ENCODE peak calls at places on chromosomes 1 and 21, in six cellular contexts. R, P, G, S, N and X are unnamed samples. For H3K4me1, the result is how much of the 10 kb centered on the place peaks cover.

GRCh38 chr1:229885568-229886495 is 181.2 kb upstream of the GALNT2 start:
- DNase-seq in R (no peak), P (no peak), G (no peak), S (no peak), N (no peak), X (no peak)

GRCh38 chr1:40866408-40866788 is 4.2 kb upstream of the CITED4 start:
- DNase-seq in R (no peak), P (no peak), G (no peak), S (no peak), N (no peak), X (no peak)

GRCh38 chr1:61079898-61080336 is 2.4 kb upstream of the NFIA start:
- DNase-seq in R (peak), P (peak), G (peak), S (peak), N (peak), X (peak)

GRCh38 chr1:22444856-22445255 is 6.8 kb upstream of the ZBTB40 start:
- DNase-seq in R (no peak), P (no peak), G (no peak), S (no peak), N (no peak), X (no peak)

GRCh38 chr1:111937147-111937725 is 52.2 kb downstream of the KCND3 start:
- DNase-seq in R (no peak), P (no peak), G (no peak), S (no peak), N (no peak), X (no peak)

GRCh38 chr1:178382372-178382771 is 114.4 kb downstream of the CLEC20A start:
- DNase-seq in R (no peak), P (no peak), G (no peak), S (no peak), N (no peak), X (no peak)

GRCh38 chr1:182299728-182300581 is 91.6 kb downstream of the GLUL start:
- DNase-seq in R (peak), P (peak), G (peak), S (peak), N (peak), X (peak)

GRCh38 chr1:207430602-207431001 is 23.5 kb upstream of the CR2 start:
- DNase-seq in R (no peak), P (no peak), G (no peak), S (no peak), N (no peak), X (no peak)

GRCh38 chr1:18642278-18643095 is 11.8 kb downstream of the PAX7 start:
- DNase-seq in R (no peak), P (no peak), G (no peak), S (no peak), N (no peak), X (no peak)

GRCh38 chr1:246724725-246725095 is 501 bp downstream of the SCCPDH start:
- DNase-seq in R (no peak), P (no peak), G (no peak), S (no peak), N (no peak), X (no peak)

GRCh38 chr1:7333094-7333493 is 438.0 kb upstream of the VAMP3 start:
- DNase-seq in R (no peak), P (no peak), G (no peak), S (no peak), N (no peak), X (peak)

GRCh38 chr1:59926381-59927243 is at the start of gene CYP2J2:
- DNase-seq in R (peak), P (peak), G (peak), S (peak), N (peak), X (peak)

GRCh38 chr1:31336687-31337467 is 36.0 kb downstream of the FABP3 start:
- DNase-seq in R (no peak), P (no peak), G (no peak), S (no peak), N (no peak), X (no peak)

GRCh38 chr1:107529511-107530149 is 388.8 kb downstream of the NTNG1 start:
- DNase-seq in R (no peak), P (no peak), G (no peak), S (no peak), N (no peak), X (no peak)

GRCh38 chr1:4214826-4215225 is 314.8 kb upstream of the C1orf174 start:
- DNase-seq in R (no peak), P (no peak), G (no peak), S (no peak), N (no peak), X (no peak)

GRCh38 chr1:180116964-180117763 is 37.5 kb upstream of the QSOX1 start:
- DNase-seq in R (no peak), P (no peak), G (peak), S (no peak), N (peak), X (no peak)

GRCh38 chr21:42737969-42738590 is 84.7 kb downstream of the PDE9A start:
- DNase-seq in R (peak), P (no peak), G (peak), S (peak), N (peak), X (no peak)

GRCh38 chr1:245880754-245881403 is 626.2 kb downstream of the SMYD3 start:
- DNase-seq in R (no peak), P (no peak), G (no peak), S (no peak), N (no peak), X (no peak)

GRCh38 chr1:211352985-211353515 is 26.4 kb downstream of the TRAF5 start:
- DNase-seq in R (no peak), P (no peak), G (no peak), S (peak), N (no peak), X (no peak)

GRCh38 chr1:211349730-211350129 is 23.1 kb downstream of the TRAF5 start:
- DNase-seq in R (no peak), P (no peak), G (no peak), S (no peak), N (no peak), X (no peak)

GRCh38 chr1:211353562-211354212 is 27.1 kb downstream of the TRAF5 start:
- DNase-seq in R (no peak), P (no peak), G (no peak), S (no peak), N (no peak), X (no peak)

GRCh38 chr1:211355873-211356272 is 29.2 kb downstream of the TRAF5 start:
- DNase-seq in R (no peak), P (no peak), G (no peak), S (no peak), N (no peak), X (no peak)

DNA sequence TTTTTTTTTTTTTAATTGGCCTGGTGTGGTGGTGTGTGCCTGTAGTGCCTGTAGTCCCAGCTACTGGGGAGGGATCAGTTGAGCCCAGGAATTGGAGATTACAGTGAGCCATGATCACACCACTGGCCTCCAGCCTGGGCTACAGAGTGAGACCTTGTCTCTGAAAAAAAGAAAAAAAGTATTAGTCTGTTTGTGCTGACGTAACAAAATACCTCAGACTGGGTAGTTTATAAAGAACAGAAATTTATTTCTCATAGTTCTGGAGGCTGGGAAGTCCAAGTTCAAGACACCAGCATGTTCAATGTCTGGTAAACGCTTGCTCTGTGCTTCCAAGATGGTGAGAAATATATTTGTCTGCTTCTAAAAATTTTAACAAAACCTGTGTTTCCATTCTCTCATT is 25.8 kb downstream of the TRAF5 start:
- DNase-seq in R (no peak), P (no peak), G (no peak), S (no peak), N (no peak), X (no peak)
- H3K4me1 ChIP-seq in R (under half), P (under half), G (under half), S (under half), N (under half), X (under half)

DNA sequence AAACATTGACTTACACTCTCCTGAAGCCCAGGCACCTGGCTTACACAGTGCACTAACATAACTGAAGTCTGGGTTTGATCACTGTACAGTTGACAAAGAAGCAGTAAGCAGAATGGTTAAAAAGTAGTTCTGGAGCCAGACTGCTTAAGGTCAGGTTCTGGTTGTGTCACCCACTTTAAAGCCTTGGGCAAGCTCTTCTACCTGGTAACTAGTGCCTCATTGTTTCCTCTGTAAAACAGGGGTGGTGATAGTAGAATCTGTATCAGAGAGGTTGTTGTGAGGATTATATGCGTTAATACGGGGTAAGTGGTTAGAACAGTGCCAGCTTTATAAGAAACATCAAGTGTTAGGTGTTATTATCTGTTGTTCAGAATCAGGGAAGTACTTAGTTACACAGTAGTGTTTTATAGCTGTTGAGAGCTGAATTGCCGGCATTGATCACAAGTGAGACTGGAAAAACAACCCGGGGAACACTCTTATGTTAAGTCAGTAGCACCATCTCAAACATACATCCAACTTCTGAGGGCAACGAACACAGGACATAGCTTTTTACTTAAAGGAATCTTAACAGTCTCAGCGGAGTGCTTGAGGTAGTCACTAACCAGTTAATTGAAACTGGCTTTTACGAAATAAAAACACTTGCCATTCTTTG is 3.7 kb downstream of the BACH1 start:
- DNase-seq in R (no peak), P (no peak), G (no peak), S (no peak), N (no peak), X (no peak)
- H3K4me1 ChIP-seq in R (half or more), P (half or more), G (half or more), S (half or more), N (under half), X (half or more)

GRCh38 chr1:35807614-35808375 is at the start of gene AGO4:
- DNase-seq in R (peak), P (peak), G (peak), S (peak), N (peak), X (peak)
- H3K4me1 ChIP-seq in R (under half), P (half or more), G (under half), S (half or more), N (under half), X (under half)

GRCh38 chr1:53314606-53315005 is 13.3 kb downstream of the LRP8 start:
- DNase-seq in R (no peak), P (peak), G (no peak), S (peak), N (no peak), X (no peak)

GRCh38 chr1:53317651-53318539 is 10.0 kb downstream of the LRP8 start:
- DNase-seq in R (no peak), P (peak), G (no peak), S (peak), N (no peak), X (no peak)

GRCh38 chr1:53315456-53316048 is 12.3 kb downstream of the LRP8 start:
- DNase-seq in R (no peak), P (peak), G (no peak), S (peak), N (no peak), X (no peak)

GRCh38 chr1:53316058-53316741 is 11.7 kb downstream of the LRP8 start:
- DNase-seq in R (no peak), P (peak), G (no peak), S (peak), N (no peak), X (no peak)

GRCh38 chr1:53316742-53317650 is 10.9 kb downstream of the LRP8 start:
- DNase-seq in R (no peak), P (peak), G (no peak), S (peak), N (no peak), X (no peak)
- H3K4me1 ChIP-seq in R (under half), P (under half), G (under half), S (under half), N (under half), X (under half)

DNA sequence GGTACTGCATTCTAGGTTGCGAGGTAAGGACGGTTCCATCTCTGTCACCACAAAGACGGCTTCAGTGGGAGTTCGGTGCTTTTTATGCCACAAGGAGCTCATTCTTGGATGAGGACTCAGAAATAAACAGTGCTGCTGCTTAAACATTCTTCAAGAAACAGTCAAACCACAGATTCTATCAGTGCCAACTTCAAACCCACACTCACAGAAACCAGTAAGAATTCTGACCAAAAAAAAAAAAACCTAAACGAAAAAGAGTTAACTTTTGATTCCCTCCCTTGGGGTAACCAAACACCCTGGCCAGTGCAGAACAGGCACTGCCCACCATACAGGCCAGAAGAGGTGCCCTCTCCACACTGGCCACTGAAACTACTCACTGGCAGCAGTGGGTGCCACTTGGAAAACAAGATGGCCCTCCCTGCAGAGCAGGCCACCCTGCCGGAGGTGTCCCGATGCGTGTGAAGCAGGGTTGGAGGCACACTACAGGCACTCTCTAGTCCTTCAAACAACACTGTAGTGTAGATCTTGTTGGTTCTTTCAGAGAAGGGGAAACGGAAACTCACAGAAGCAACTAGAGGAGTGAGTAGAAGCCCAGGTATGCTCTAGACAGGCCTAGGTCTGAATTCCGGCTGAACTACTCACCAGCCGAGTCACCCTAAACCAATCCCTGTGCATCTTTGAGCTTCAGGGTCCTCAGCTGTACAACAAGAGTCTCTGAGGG is 87.3 kb upstream of the TLR5 start:
- DNase-seq in R (no peak), P (no peak), G (no peak), S (no peak), N (no peak), X (no peak)
- H3K4me1 ChIP-seq in R (under half), P (under half), G (under half), S (under half), N (under half), X (under half)

GRCh38 chr1:29120955-29121485 is 2.7 kb downstream of the TMEM200B start:
- DNase-seq in R (peak), P (peak), G (peak), S (peak), N (peak), X (peak)

GRCh38 chr1:29121951-29122661 is 1.6 kb downstream of the TMEM200B start:
- DNase-seq in R (peak), P (peak), G (peak), S (no peak), N (peak), X (peak)

GRCh38 chr1:29120367-29120766 is 3.3 kb downstream of the TMEM200B start:
- DNase-seq in R (no peak), P (no peak), G (no peak), S (no peak), N (no peak), X (no peak)

GRCh38 chr1:29122662-29122986 is 1.1 kb downstream of the TMEM200B start:
- DNase-seq in R (peak), P (peak), G (peak), S (no peak), N (peak), X (peak)

GRCh38 chr1:29121516-29121937 is 2.2 kb downstream of the TMEM200B start:
- DNase-seq in R (no peak), P (no peak), G (no peak), S (no peak), N (peak), X (no peak)
- H3K4me1 ChIP-seq in R (under half), P (under half), G (under half), S (under half), N (under half), X (under half)

GRCh38 chr1:65421341-65422174 is 1.1 kb downstream of the LEPR start:
- DNase-seq in R (no peak), P (no peak), G (no peak), S (no peak), N (no peak), X (no peak)
- H3K4me1 ChIP-seq in R (under half), P (under half), G (under half), S (under half), N (under half), X (under half)

DNA sequence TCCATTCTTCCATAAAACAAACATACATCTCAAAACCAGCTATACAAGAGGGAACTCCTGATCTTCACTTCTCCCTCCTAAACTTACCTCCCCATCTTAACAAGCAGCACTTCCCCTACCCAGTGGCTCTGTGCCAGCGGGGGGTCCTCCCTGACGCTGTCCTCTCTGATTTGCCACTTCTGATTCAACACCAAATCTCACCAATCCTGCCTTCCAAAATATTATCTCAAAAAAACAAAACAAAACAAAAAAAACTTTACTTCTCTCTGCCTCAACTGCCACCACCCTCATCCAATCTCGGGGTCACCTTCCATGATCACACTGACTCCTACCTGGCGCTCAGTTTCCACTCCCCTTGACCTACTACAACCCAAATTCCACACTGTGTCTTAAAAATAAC is 72.8 kb downstream of the SLC45A1 start:
- DNase-seq in R (no peak), P (no peak), G (no peak), S (no peak), N (no peak), X (no peak)
- H3K4me1 ChIP-seq in R (under half), P (half or more), G (half or more), S (half or more), N (under half), X (under half)

GRCh38 chr1:221511797-221512196 is 230.1 kb downstream of the DUSP10 start:
- DNase-seq in R (no peak), P (no peak), G (no peak), S (no peak), N (no peak), X (no peak)
- H3K4me1 ChIP-seq in R (under half), P (under half), G (under half), S (under half), N (under half), X (under half)

GRCh38 chr1:1890506-1891348 is at the start of gene GNB1:
- DNase-seq in R (peak), P (peak), G (peak), S (peak), N (peak), X (peak)
- H3K4me1 ChIP-seq in R (half or more), P (half or more), G (half or more), S (half or more), N (under half), X (half or more)